ENCODE peak calls at places on chromosomes 3 and 15, in nine cellular contexts. O, V, K, S, P, R, H, F and C are unnamed samples.

GRCh38 chr15:81265944-81266775 is 57.8 kb downstream of the STARD5 start:
- DNase-seq in O (peak; percentile 86), V (peak; percentile 27), K (peak; percentile 90), S (peak; percentile 92), P (peak; percentile 68), R (peak; percentile 82), H (peak; percentile 76), F (peak; percentile 83), C (peak; percentile 88)

GRCh38 chr3:62149962-62150361 is 223.4 kb downstream of the FEZF2 start:
- DNase-seq in O (peak; percentile 34), V (no peak), K (no peak), S (no peak), P (no peak), R (peak; percentile 29), H (no peak), F (no peak), C (no peak)

GRCh38 chr3:116614795-116615362 is 94.7 kb upstream of the TUSC7 start:
- DNase-seq in O (peak; percentile 1), V (no peak), K (peak; percentile 45), S (no peak), P (no peak), R (no peak), H (no peak), F (no peak), C (no peak)

GRCh38 chr3:194592798-194593752 is 40.1 kb downstream of the TMEM44 start:
- DNase-seq in O (peak; percentile 99), V (no peak), K (no peak), S (no peak), P (no peak), R (no peak), H (no peak), F (no peak), C (no peak)

GRCh38 chr3:188779537-188779936 is 392.2 kb upstream of the TPRG1 start:
- DNase-seq in O (peak; percentile 35), V (no peak), K (no peak), S (no peak), P (no peak), R (no peak), H (no peak), F (no peak), C (no peak)

GRCh38 chr15:65326109-65326508 is 21.6 kb downstream of the RNU5B-1 start:
- DNase-seq in O (peak; percentile 55), V (peak; percentile 25), K (no peak), S (no peak), P (no peak), R (peak; percentile 49), H (no peak), F (peak; percentile 56), C (peak; percentile 67)

GRCh38 chr3:23258110-23258509 is 55.0 kb downstream of the UBE2E2 start:
- DNase-seq in O (no peak), V (no peak), K (no peak), S (no peak), P (no peak), R (no peak), H (no peak), F (no peak), C (no peak)

GRCh38 chr3:54659347-54659746 is 268.5 kb downstream of the LRTM1 start:
- DNase-seq in O (no peak), V (no peak), K (no peak), S (no peak), P (no peak), R (no peak), H (no peak), F (no peak), C (no peak)

GRCh38 chr15:58489289-58489688 is 57.5 kb downstream of the LIPC start:
- DNase-seq in O (no peak), V (no peak), K (no peak), S (no peak), P (no peak), R (no peak), H (no peak), F (no peak), C (no peak)